ENCODE peak calls at places on chromosomes 12 and 14, in four cellular contexts. D, O, A and N are unnamed samples.

GRCh38 chr12:9793774-9794395 is 33.2 kb upstream of the CD69 start:
- DNase-seq in D (no peak), O (no peak), A (peak; percentile 18), N (no peak)

GRCh38 chr14:90883782-90884181 is 67.6 kb upstream of the TTC7B start:
- DNase-seq in D (no peak), O (no peak), A (no peak), N (no peak)

GRCh38 chr12:75488553-75488952 is 8.0 kb downstream of the GLIPR1 start:
- DNase-seq in D (peak; percentile 55), O (peak; percentile 12), A (peak; percentile 50), N (no peak)

GRCh38 chr12:49043856-49044258 is 16.7 kb downstream of the KMT2D start:
- DNase-seq in D (peak; percentile 73), O (peak; percentile 34), A (peak; percentile 86), N (peak; percentile 96)

GRCh38 chr12:107012736-107013425 is 25.9 kb upstream of the MTERF2 start:
- DNase-seq in D (no peak), O (no peak), A (no peak), N (no peak)

GRCh38 chr12:12704593-12705230 is 8.7 kb upstream of the GPR19 start:
- DNase-seq in D (peak; percentile 87), O (peak; percentile 92), A (peak; percentile 84), N (no peak)

GRCh38 chr12:131836714-131837397 is 8.7 kb downstream of the MMP17 start:
- DNase-seq in D (no peak), O (no peak), A (no peak), N (no peak)

GRCh38 chr12:11664101-11664500 is 14.6 kb downstream of the ETV6 start:
- DNase-seq in D (no peak), O (no peak), A (no peak), N (no peak)

GRCh38 chr14:65533736-65534404 is 121.3 kb downstream of the FUT8 start:
- DNase-seq in D (no peak), O (no peak), A (no peak), N (no peak)

GRCh38 chr14:50060871-50061663 is 55.3 kb downstream of the VCPKMT start:
- DNase-seq in D (peak; percentile 89), O (peak; percentile 89), A (peak; percentile 82), N (no peak)

DNA sequence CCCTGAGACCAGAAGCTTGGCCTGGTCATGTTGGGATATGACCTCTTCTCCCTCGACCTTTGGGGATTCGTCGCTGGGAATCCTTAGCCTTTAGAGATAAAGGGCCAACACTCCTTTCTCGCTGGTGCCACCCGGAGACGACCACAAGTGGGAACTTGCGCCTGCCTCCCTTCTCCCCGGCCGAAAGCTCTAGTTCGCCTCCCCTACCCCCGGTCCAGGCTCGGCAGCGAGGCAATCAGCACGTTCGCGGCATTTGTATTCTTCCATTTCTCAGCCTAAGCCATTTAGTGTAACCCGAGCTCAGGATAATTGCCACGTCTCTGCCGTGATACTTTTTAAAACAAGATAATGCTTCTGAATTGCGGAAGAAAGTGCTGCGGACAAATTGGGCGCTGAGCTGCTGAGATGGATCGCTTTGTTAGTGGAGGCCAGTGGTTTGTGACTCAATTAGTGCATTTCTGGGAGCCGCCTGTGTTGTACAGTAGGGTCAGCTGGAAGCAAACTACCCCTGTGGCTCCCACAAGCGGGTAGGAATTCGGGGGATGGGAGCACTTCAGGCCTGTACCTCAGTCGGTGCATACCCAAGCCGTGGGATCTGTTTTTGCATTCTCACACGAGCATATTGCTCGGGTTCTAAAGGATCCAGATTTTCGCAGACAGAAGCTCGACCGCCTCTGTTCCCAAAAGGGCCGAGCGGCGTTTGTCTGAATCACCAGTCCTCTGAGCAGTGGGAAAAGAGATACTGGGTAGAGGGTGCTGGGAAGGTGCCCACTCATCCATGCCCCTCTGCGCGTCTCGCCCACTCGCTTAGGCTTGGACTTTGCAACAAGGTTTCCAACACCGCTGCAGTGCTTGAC is 6.8 kb upstream of the SIX1 start:
- DNase-seq in D (no peak), O (no peak), A (no peak), N (peak; percentile 67)
- TF ChIP-seq PHF8 in D (no peak), O (no peak), A (no peak), N (no peak)

GRCh38 chr12:60872850-60873713 is 1277.3 kb downstream of the SLC16A7 start:
- DNase-seq in D (no peak), O (no peak), A (no peak), N (peak; percentile 35)
- TF ChIP-seq PHF8 in D (no peak), O (no peak), A (no peak), N (no peak)

DNA sequence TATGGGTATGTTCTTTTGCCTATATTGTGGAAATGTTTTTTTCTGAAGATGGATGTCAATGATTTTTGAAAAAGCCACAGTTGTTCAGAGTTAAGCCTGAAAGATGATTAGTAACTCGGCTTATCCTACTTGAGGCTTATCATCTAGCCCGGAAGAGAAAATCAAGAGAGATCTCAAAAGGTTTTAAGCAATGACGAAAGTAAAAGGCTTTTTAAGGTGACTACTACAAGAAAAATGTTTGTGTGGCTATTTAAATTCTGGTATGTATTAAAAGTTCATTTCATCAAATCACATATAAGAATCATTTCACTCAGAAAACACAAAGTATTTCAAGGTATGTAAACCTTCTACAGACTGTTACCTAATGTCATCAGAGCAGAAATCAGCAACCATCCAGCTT is 40.2 kb downstream of the HEATR5A start:
- DNase-seq in D (no peak), O (no peak), A (no peak), N (no peak)
- TF ChIP-seq PHF8 in D (no peak), O (no peak), A (no peak), N (no peak)

GRCh38 chr14:101028971-101029667 is 125.6 kb upstream of the RTL1 start:
- DNase-seq in D (no peak), O (no peak), A (no peak), N (no peak)

GRCh38 chr14:101027966-101028365 is 124.4 kb upstream of the RTL1 start:
- DNase-seq in D (no peak), O (no peak), A (no peak), N (no peak)

GRCh38 chr14:101030586-101030985 is 127.1 kb upstream of the RTL1 start:
- DNase-seq in D (no peak), O (no peak), A (no peak), N (no peak)

GRCh38 chr14:101031186-101031585 is 127.7 kb upstream of the RTL1 start:
- DNase-seq in D (no peak), O (no peak), A (no peak), N (no peak)

DNA sequence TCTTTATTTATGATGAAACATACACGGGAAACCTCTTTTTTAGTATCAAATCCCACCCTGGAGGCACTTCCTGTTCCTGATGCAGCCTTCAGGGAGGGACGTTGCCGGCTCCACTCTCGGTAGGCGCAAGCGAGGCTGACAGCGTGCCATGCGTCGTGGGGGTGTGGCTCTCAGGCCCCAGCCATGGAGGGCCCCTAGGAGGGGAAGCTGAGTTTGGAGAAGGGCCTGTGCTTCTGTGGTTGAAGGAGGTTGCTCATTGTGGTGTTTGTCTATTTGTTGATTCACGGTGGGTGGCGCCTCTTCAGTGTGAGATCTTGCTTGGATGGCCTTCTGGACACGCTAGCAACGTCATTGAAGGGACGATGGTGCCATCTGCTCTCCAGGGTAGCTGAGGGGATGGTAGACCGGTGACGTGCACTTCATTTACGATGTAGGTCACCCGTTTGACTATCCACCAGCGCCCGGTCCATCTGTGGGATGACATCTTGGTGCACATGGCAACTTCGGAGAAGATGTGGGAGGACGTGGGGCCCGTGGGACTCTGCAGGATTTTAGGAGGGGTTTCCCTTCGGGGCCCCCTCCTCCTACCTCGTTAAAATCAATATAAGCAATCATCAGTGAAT is 126.3 kb upstream of the RTL1 start:
- DNase-seq in D (no peak), O (no peak), A (no peak), N (no peak)
- TF ChIP-seq PHF8 in D (no peak), O (no peak), A (no peak), N (no peak)

GRCh38 chr12:50764116-50764860 is 387 bp downstream of the ATF1 start:
- DNase-seq in D (peak; percentile 55), O (no peak), A (no peak), N (peak; percentile 83)

GRCh38 chr12:50763637-50764115 is at the start of gene ATF1:
- DNase-seq in D (peak; percentile 93), O (peak; percentile 84), A (peak; percentile 97), N (peak; percentile 83)

GRCh38 chr12:50765325-50765911 is 1.5 kb downstream of the ATF1 start:
- DNase-seq in D (peak; percentile 85), O (peak; percentile 50), A (peak; percentile 80), N (no peak)

DNA sequence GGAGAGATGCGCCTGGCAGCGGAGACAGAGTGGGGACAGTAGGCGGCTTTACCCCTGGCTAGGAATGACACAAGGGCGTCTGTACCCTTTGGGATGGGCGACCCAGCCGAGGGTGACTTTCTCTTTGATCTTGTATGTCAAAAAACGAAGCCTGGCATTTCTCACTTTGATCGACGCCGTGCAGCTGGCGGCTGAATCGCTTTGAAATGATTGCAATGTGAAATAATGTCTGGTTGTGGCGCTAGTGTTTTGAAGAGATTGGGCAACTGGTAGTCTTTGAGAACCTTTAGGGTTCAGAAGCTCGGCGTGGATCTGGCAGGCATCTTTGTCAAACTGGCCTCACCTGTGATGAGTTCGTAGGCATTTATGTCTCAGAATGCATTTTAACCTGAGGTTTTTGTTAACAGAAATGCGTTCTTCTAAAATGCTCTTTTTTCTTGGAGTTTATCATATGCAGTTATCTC is 992 bp downstream of the ATF1 start:
- DNase-seq in D (peak; percentile 58), O (peak; percentile 89), A (peak; percentile 49), N (no peak)
- TF ChIP-seq PHF8 in D (no peak), O (no peak), A (no peak), N (no peak)

DNA sequence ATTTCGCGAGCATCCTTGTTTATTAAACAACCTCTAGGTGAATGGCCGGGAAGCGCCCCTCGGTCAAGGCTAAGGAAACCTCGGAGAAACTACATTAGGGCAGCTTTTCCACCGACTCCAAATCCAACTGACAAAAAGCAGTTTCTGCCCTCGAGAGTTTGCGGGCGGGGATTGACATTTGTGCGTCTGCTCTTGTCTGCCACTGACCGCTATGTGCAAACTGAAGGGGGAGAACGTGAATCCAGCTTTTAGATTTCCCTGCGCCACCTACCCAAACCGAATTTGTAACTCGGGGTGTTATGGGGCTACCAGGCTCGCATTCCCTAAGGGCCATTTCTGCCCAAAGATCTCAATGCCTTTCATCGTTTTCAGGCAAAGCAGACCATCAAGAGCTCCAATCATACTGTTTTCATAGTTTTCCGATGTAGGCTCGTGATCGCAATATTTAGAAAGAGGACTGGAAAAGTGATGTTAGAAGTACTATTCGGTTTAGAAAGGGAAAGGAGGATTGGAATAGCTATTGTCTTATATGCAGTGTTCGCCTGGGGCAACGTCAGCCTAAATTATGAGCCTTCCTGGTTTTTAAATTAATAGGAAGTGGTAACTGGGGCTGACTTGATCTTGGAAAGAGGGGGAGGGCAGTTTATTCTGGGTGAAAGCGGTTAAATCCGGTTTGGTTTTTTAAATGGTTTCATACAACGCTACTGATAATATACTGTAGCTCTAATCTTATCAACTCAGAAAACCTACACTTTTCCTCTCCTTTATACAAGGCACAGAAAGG is 45.4 kb downstream of the BCAT1 start:
- DNase-seq in D (no peak), O (no peak), A (no peak), N (no peak)
- TF ChIP-seq PHF8 in D (no peak), O (no peak), A (no peak), N (no peak)

GRCh38 chr12:68789144-68789878 is 18.7 kb upstream of the MDM2 start:
- DNase-seq in D (no peak), O (peak; percentile 95), A (no peak), N (no peak)
- TF ChIP-seq PHF8 in D (no peak), O (peak; percentile 39), A (no peak), N (no peak)